ENCODE peak calls at places on chromosomes 6 and 20, in seven cellular contexts. I, P, L, Q, O, W and R are unnamed samples.
A peak's percentile ranks its signal among the peaks of the same experiment; 100 is the strongest.

GRCh38 chr6:42988486-42989020 is 4.2 kb downstream of the PPP2R5D start:
- DNase-seq in L (peak; percentile 40), Q (no peak), O (peak; percentile 19), I (peak; percentile 33), W (no peak), P (peak; percentile 14), R (no peak)

GRCh38 chr6:162244031-162244430 is 483.5 kb downstream of the PRKN start:
- DNase-seq in L (no peak), Q (no peak), O (no peak), P (no peak), W (no peak), I (no peak), R (no peak)

GRCh38 chr6:138520463-138520862 is 21.2 kb upstream of the NHSL1 start:
- DNase-seq in I (peak; percentile 49), Q (no peak), L (peak; percentile 56), W (no peak), O (peak; percentile 74), P (peak; percentile 38), R (peak; percentile 4)

GRCh38 chr20:24754691-24755090 is 194.4 kb upstream of the CST7 start:
- DNase-seq in P (no peak), L (no peak), I (no peak), W (no peak), Q (no peak), O (no peak), R (no peak)

GRCh38 chr6:132798820-132799538 is 542 bp upstream of the SLC18B1 start:
- DNase-seq in W (peak; percentile 27), P (peak; percentile 80), O (peak; percentile 81), I (peak; percentile 40), L (peak; percentile 81), Q (no peak), R (peak; percentile 67)

GRCh38 chr6:162917506-162917905 is 189.7 kb downstream of the PACRG start:
- DNase-seq in W (no peak), Q (no peak), I (peak; percentile 61), L (peak; percentile 73), P (peak; percentile 52), O (peak; percentile 55), R (no peak)

GRCh38 chr20:48552550-48552949 is 275.2 kb downstream of the PREX1 start:
- DNase-seq in Q (no peak), I (no peak), W (no peak), P (no peak), O (no peak), L (no peak), R (no peak)

GRCh38 chr6:77839292-77839691 is 186.5 kb downstream of the MEI4 start:
- DNase-seq in L (no peak), W (no peak), O (no peak), Q (no peak), I (no peak), P (no peak), R (no peak)

GRCh38 chr20:21436186-21436585 is 38.9 kb upstream of the NKX2-4 start:
- DNase-seq in W (no peak), L (peak; percentile 96), O (peak; percentile 60), I (peak; percentile 86), P (peak; percentile 88), Q (no peak), R (no peak)

GRCh38 chr20:2816030-2816582 is at the start of gene TMEM239:
- DNase-seq in I (no peak), L (no peak), W (no peak), Q (no peak), O (no peak), P (no peak), R (no peak)

GRCh38 chr6:150252714-150253444 is 110.0 kb downstream of the PPP1R14C start:
- DNase-seq in I (no peak), W (no peak), L (peak; percentile 22), O (peak; percentile 42), P (no peak), Q (no peak), R (no peak)